ENCODE peak calls at places on chromosomes 1 and 21, in five cellular contexts. R is CD4-positive, CD25-positive, alpha-beta regulatory T cell; W is effector memory CD4-positive, alpha-beta T cell; A is ascending aorta; N is neural progenitor cell. E is an unnamed sample.

GRCh38 chr1:209162651-209163050 is 420.9 kb upstream of the CAMK1G start:
- DNase-seq in R (no peak), N (no peak), W (no peak), A (no peak), E (no peak)

GRCh38 chr21:25881524-25882376 is 147.0 kb downstream of the GABPA start:
- DNase-seq in R (peak; percentile 62), N (peak; percentile 57), A (no peak), W (peak; percentile 30), E (peak; percentile 60)

GRCh38 chr1:169892819-169893644 is 664 bp downstream of the SCYL3 start:
- DNase-seq in A (no peak), W (no peak), R (peak; percentile 50), N (peak; percentile 11), E (peak; percentile 27)

GRCh38 chr21:46081022-46081861 is 16.7 kb upstream of the COL6A2 start:
- DNase-seq in W (no peak), N (no peak), A (no peak), R (no peak), E (no peak)

GRCh38 chr1:246095441-246095840 is 411.6 kb downstream of the SMYD3 start:
- DNase-seq in A (no peak), W (no peak), R (no peak), N (no peak), E (no peak)

GRCh38 chr1:198018529-198018928 is 101.4 kb downstream of the LHX9 start:
- DNase-seq in W (no peak), A (no peak), N (no peak), R (no peak), E (no peak)

GRCh38 chr1:99952522-99952921 is 17.3 kb upstream of the SLC35A3 start:
- DNase-seq in W (no peak), N (no peak), R (no peak), A (no peak), E (no peak)

GRCh38 chr1:24914226-24915069 is 15.6 kb downstream of the RUNX3 start:
- DNase-seq in W (no peak), R (no peak), A (no peak), N (no peak), E (no peak)

GRCh38 chr1:195608883-195609282 is 999.4 kb downstream of the KCNT2 start:
- DNase-seq in R (no peak), N (peak; percentile 4), W (no peak), A (no peak), E (no peak)

GRCh38 chr21:46323227-46323709 is 402 bp downstream of the C21orf58 start:
- DNase-seq in R (no peak), N (peak; percentile 52), W (no peak), A (no peak), E (no peak)

GRCh38 chr1:8395433-8395866 is 77.5 kb downstream of the SLC45A1 start:
- DNase-seq in N (no peak), A (no peak), W (peak; percentile 6), R (peak; percentile 65), E (no peak)

GRCh38 chr1:206477581-206478380 is 7.5 kb downstream of the IKBKE start:
- DNase-seq in N (no peak), A (no peak), W (no peak), R (no peak), E (no peak)

GRCh38 chr1:15341634-15342375 is 67.9 kb upstream of the EFHD2 start:
- DNase-seq in A (no peak), W (no peak), R (peak; percentile 83), N (no peak), E (no peak)

GRCh38 chr1:154741747-154742495 is 128.2 kb downstream of the KCNN3 start:
- DNase-seq in R (no peak), A (no peak), N (peak; percentile 54), W (no peak), E (no peak)

GRCh38 chr1:35398739-35399138 is 130.2 kb downstream of the ZMYM4 start:
- DNase-seq in R (no peak), W (no peak), A (no peak), N (no peak), E (no peak)
- H3K36me3 ChIP-seq in R (peaks cover 63% of the 10 kb centered on the region), W (peaks cover 41% of the 10 kb centered on the region), A (peaks cover 52% of the 10 kb centered on the region), N (peaks cover 58% of the 10 kb centered on the region), E (peaks cover 97% of the 10 kb centered on the region)

GRCh38 chr1:180097319-180097605 is 57.4 kb upstream of the QSOX1 start:
- DNase-seq in N (no peak), W (no peak), R (no peak), A (no peak), E (no peak)
- H3K36me3 ChIP-seq in N (peaks cover 34% of the 10 kb centered on the region), W (peaks cover 72% of the 10 kb centered on the region), R (peaks cover 87% of the 10 kb centered on the region), A (peaks cover 44% of the 10 kb centered on the region), E (no peaks in the 10 kb centered on the region)

GRCh38 chr21:44908908-44909307 is 11.8 kb downstream of the ITGB2 start:
- DNase-seq in N (no peak), W (no peak), A (no peak), R (no peak), E (no peak)
- H3K36me3 ChIP-seq in N (no peaks in the 10 kb centered on the region), W (peaks cover 45% of the 10 kb centered on the region), A (no peaks in the 10 kb centered on the region), R (peaks cover 50% of the 10 kb centered on the region), E (no peaks in the 10 kb centered on the region)

DNA sequence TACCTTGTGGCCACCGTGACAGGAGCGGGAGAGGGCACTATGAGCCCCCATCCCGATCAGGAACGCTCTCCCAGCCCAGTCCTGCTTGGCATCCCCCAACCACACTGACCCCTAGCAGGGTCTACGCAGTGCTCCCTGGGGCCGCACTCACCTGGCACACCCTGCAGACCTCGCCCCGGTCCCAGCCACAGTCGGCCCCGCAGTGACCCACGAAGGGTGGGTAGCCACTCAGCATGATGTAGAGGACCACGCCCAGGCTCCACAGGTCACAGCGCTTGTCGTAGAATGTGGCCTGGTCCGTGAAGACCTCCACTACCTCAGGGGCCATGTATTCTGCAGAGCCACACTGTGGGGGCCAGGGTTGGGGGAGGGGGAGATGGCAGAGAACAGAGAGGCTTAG is 11.1 kb upstream of the KNCN start:
- DNase-seq in A (no peak), R (no peak), N (no peak), W (no peak), E (no peak)
- H3K36me3 ChIP-seq in A (peaks cover 61% of the 10 kb centered on the region), R (peaks cover 47% of the 10 kb centered on the region), N (no peaks in the 10 kb centered on the region), W (peaks cover 58% of the 10 kb centered on the region), E (peaks cover 20% of the 10 kb centered on the region)

DNA sequence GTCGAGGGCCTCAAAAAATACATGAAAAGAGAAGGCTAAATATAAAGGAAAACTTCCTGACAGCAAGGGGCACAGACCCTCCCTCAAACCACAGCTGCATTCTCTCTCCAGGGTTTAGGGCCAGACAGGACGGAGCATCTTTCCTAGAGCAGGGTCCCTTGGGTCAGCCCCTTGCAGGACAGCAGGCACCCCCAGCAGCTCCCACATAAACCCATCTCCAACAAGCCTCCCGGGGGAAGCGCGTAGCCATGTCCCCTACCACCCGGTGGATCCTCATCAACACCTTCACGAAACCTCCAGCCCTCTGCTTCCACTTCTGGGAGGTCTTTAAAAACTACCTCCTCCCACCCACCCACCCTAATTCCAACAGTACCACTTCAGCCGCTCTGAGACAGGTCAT is 59.5 kb downstream of the CD46 start:
- DNase-seq in W (no peak), N (no peak), A (no peak), R (no peak), E (no peak)
- H3K36me3 ChIP-seq in W (peaks cover 82% of the 10 kb centered on the region), N (no peaks in the 10 kb centered on the region), A (peaks cover 79% of the 10 kb centered on the region), R (peaks cover 96% of the 10 kb centered on the region), E (peaks cover 3% of the 10 kb centered on the region)

GRCh38 chr21:15045017-15045416 is 19.8 kb downstream of the NRIP1 start:
- DNase-seq in R (no peak), A (no peak), W (no peak), N (no peak), E (no peak)
- H3K36me3 ChIP-seq in R (no peaks in the 10 kb centered on the region), A (peaks cover 9% of the 10 kb centered on the region), W (no peaks in the 10 kb centered on the region), N (peaks cover 16% of the 10 kb centered on the region), E (no peaks in the 10 kb centered on the region)

GRCh38 chr21:29064850-29065481 is 8.5 kb downstream of the CCT8 start:
- DNase-seq in R (no peak), N (no peak), A (no peak), W (no peak), E (no peak)
- H3K36me3 ChIP-seq in R (peaks cover 94% of the 10 kb centered on the region), N (peaks cover 67% of the 10 kb centered on the region), A (peaks cover 89% of the 10 kb centered on the region), W (peaks cover 93% of the 10 kb centered on the region), E (peaks cover 29% of the 10 kb centered on the region)

DNA sequence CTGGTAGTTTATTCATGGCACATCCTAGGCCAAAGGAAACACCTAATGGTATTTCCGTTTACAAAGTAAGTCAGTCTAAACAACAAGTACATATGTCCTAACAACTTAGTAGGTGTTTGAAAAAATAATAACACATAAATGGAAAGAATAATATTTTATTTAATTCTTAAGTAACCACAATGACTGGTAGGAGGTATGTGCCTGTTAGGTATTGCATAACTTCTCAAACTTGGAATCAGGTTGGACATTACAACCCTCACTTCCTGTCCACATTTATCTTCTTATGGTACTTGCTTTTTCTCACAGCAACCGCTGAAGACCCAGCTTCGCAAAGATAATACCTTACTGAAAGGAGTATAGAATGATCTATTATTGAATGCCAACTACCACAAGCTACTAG is 64.2 kb downstream of the VPS13D start:
- DNase-seq in R (no peak), N (no peak), W (no peak), A (no peak), E (no peak)
- H3K36me3 ChIP-seq in R (peaks cover 77% of the 10 kb centered on the region), N (no peaks in the 10 kb centered on the region), W (peaks cover 47% of the 10 kb centered on the region), A (peaks cover 36% of the 10 kb centered on the region), E (peaks cover 74% of the 10 kb centered on the region)

DNA sequence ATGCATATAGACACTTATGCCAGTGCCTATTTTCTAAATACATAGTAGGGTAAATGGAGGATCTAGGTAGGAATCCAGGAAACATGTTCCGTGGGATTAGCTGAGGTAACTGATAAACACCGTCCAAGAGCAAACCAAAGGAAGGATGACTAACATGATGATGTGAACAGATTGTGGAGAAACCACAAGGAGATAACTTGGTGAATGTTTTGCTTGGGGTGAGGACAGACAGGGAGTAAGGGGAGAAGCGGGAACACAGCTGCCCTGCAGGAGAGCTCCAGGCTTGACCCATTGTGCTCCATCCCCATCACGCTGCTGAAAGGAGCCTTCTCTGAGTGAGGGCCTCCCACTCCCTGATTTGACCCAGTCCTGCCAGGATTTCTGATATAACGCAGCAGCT is 87.0 kb upstream of the ZC3H11B start:
- DNase-seq in N (no peak), W (no peak), R (no peak), A (no peak), E (no peak)
- H3K36me3 ChIP-seq in N (no peaks in the 10 kb centered on the region), W (no peaks in the 10 kb centered on the region), R (no peaks in the 10 kb centered on the region), A (no peaks in the 10 kb centered on the region), E (no peaks in the 10 kb centered on the region)